ENCODE peak calls at places on chromosomes 5 and 9, in four cellular contexts. A is H1, T is A549, D is HCT116. V is an unnamed sample.
A peak's percentile ranks its signal among the peaks of the same experiment; 100 is the strongest.

GRCh38 chr9:75880556-75880955 is 9.9 kb upstream of the PCSK5 start:
- DNase-seq in A (no peak), T (peak; percentile 22), D (no peak), V (no peak)

GRCh38 chr5:39919876-39920275 is 495.1 kb upstream of the DAB2 start:
- DNase-seq in D (no peak), A (no peak), T (no peak), V (no peak)

GRCh38 chr5:54696931-54697330 is 179.4 kb downstream of the SNX18 start:
- DNase-seq in A (no peak), D (no peak), T (no peak), V (no peak)

GRCh38 chr5:39547548-39548154 is 122.9 kb upstream of the DAB2 start:
- DNase-seq in A (no peak), T (peak; percentile 56), D (peak; percentile 43), V (no peak)

GRCh38 chr5:65288657-65289056 is 193.1 kb downstream of the ADAMTS6 start:
- DNase-seq in T (no peak), D (no peak), A (no peak), V (no peak)

GRCh38 chr5:116420540-116420939 is 154.1 kb downstream of the SEMA6A start:
- DNase-seq in A (no peak), D (no peak), T (no peak), V (no peak)

GRCh38 chr5:179192891-179193470 is 132.8 kb downstream of the ZNF354C start:
- DNase-seq in A (no peak), D (no peak), T (no peak), V (no peak)

GRCh38 chr9:129007766-129008468 is 20.2 kb downstream of the SH3GLB2 start:
- DNase-seq in D (no peak), A (no peak), T (no peak), V (no peak)

GRCh38 chr5:173027905-173028304 is 28.2 kb upstream of the CREBRF start:
- DNase-seq in A (no peak), T (no peak), D (no peak), V (no peak)

GRCh38 chr5:174058433-174059122 is 13.1 kb downstream of the NSG2 start:
- DNase-seq in A (no peak), T (no peak), D (no peak), V (no peak)

GRCh38 chr9:126965541-126966428 is 51.2 kb downstream of the RALGPS1 start:
- DNase-seq in T (peak; percentile 67), D (peak; percentile 38), A (peak; percentile 33), V (no peak)

DNA sequence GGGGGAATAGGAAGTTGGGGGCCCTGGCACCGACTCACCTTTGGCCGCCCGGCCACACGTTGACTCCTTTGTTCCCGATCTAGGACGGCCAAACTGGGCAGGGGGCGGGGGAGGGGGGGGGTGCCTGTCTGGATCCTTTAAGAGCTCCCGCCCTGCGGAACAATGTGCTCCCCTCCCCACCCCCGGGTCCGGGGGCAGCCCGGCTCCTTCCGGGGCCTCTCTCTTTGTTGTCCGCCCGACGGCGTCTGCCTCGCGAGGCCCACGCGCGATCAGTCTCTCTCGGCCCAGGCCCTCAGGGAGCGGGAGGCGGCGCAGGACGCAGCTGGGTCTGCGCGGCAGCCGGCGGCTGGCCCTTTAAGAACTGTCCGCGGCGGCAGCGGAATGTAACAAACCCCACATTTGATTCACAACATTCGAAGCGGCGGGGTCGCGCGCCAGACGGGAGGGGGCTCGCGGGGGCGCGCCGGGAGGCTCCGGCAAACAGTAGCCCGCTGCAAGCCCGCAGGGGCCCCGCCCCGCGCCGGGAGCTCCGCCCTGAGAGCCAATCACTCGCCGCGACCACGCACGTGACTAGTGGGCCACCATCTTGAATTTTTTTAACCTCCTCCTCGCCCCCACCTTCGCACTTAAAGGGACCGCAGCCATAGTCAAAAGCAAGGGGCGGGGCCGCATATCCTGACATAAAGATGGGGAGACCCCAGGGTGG is at the start of gene RNF44:
- DNase-seq in T (peak; percentile 97), D (peak; percentile 94), A (peak; percentile 91), V (peak; percentile 76)
- TF ChIP-seq RAD21 in T (no peak), D (no peak), A (no peak), V (no peak)

GRCh38 chr9:124557895-124558294 is 50.7 kb upstream of the NR5A1 start:
- DNase-seq in T (no peak), A (no peak), D (no peak), V (no peak)

GRCh38 chr9:124555043-124555442 is 47.8 kb upstream of the NR5A1 start:
- DNase-seq in T (no peak), D (no peak), A (no peak), V (no peak)

GRCh38 chr9:124562328-124562727 is 55.1 kb upstream of the NR5A1 start:
- DNase-seq in T (no peak), A (no peak), D (no peak), V (no peak)

GRCh38 chr9:124558777-124559470 is 51.7 kb upstream of the NR5A1 start:
- DNase-seq in T (no peak), A (no peak), D (no peak), V (no peak)

DNA sequence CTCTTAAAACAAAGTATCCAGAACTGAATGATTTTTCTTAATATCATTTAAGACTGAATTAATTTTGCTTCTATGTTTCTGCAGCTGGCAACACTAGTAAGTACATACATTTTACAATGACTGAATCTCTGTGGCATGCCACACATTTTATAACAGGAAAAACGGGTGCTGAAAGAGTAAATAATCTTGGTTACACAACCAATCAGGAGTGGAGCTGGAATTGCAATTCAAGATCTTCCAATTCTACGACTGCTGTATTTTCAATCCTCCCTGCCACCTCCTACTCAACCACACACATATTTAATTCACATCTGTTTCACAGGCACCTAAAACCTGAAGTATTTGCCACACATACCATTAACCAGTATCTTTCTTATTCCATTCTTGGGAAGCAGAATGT is 52.7 kb upstream of the NR5A1 start:
- DNase-seq in D (no peak), T (no peak), A (no peak), V (no peak)
- TF ChIP-seq RAD21 in D (no peak), T (no peak), A (no peak), V (no peak)

GRCh38 chr5:758698-759053 is 25.9 kb downstream of the ZDHHC11B start:
- DNase-seq in T (no peak), D (no peak), A (no peak), V (no peak)

GRCh38 chr5:756171-756570 is 28.4 kb downstream of the ZDHHC11B start:
- DNase-seq in A (no peak), D (no peak), T (no peak), V (no peak)

GRCh38 chr5:756865-757345 is 27.6 kb downstream of the ZDHHC11B start:
- DNase-seq in D (no peak), T (no peak), A (no peak), V (no peak)

GRCh38 chr5:757931-758697 is 26.4 kb downstream of the ZDHHC11B start:
- DNase-seq in D (no peak), T (no peak), A (no peak), V (no peak)

GRCh38 chr5:757346-757930 is 27.1 kb downstream of the ZDHHC11B start:
- DNase-seq in T (no peak), A (no peak), D (no peak), V (no peak)
- TF ChIP-seq RAD21 in T (no peak), A (no peak), D (no peak), V (no peak)

DNA sequence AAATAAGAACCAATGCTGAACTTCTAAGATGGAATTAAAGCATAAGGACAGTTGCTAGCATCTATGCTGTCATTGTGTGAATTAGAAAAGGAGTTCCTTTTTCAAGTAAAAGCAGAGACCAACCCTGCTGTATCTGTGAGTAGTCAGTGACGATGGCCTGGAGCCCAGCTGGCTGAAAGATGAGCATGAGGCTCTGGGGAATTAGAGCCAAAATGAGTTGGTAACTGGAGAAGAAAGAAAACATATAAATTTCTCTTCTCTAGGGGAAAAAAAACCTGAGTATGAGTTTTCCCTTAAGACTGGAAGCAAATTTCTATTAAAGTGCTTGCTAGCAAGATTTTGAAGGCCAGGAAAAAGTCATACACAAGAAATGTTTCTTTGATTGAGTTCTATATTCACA is 1.6 kb upstream of the SPZ1 start:
- DNase-seq in D (no peak), A (no peak), T (no peak), V (no peak)
- TF ChIP-seq RAD21 in D (no peak), A (no peak), T (no peak), V (no peak)

GRCh38 chr5:91885291-91886265 is 502.5 kb upstream of the ARRDC3 start:
- DNase-seq in A (no peak), T (no peak), D (no peak), V (no peak)
- TF ChIP-seq RAD21 in A (no peak), T (no peak), D (no peak), V (no peak)

GRCh38 chr9:81244631-81245030 is 444.7 kb downstream of the TLE1 start:
- DNase-seq in T (no peak), D (no peak), A (no peak), V (no peak)
- TF ChIP-seq RAD21 in T (no peak), D (no peak), A (no peak), V (no peak)